ENCODE peak calls at places on chromosomes 1 and 21, in seven cellular contexts. One of them, this sample, is unnamed.

GRCh38 chr1:156669794-156670193 is 7.4 kb downstream of the NES start:
- DNase-seq in hypothalamus: no peak
- DNase-seq in GDM1: no peak
- DNase-seq in ELR: no peak
- DNase-seq in activated T-cell treated with anti-CD3 and anti-CD28 coated beads for 24 hours: no peak
- DNase-seq in glutamatergic neuron: no peak
- DNase-seq in GM23338: no peak
- DNase-seq in this sample: no peak

GRCh38 chr1:26582836-26583460 is 53.4 kb downstream of the RPS6KA1 start:
- DNase-seq in GDM1: no peak
- DNase-seq in activated T-cell treated with anti-CD3 and anti-CD28 coated beads for 24 hours: peak; percentile 72
- DNase-seq in GM23338: no peak
- DNase-seq in ELR: peak; percentile 86
- DNase-seq in hypothalamus: no peak
- DNase-seq in glutamatergic neuron: no peak
- DNase-seq in this sample: no peak

GRCh38 chr21:35256468-35256988 is 207.4 kb upstream of the RUNX1 start:
- DNase-seq in glutamatergic neuron: no peak
- DNase-seq in GM23338: no peak
- DNase-seq in activated T-cell treated with anti-CD3 and anti-CD28 coated beads for 24 hours: no peak
- DNase-seq in ELR: peak; percentile 95
- DNase-seq in hypothalamus: peak; percentile 28
- DNase-seq in GDM1: no peak
- DNase-seq in this sample: no peak

GRCh38 chr1:44328767-44329416 is 26.2 kb downstream of the ERI3 start:
- DNase-seq in hypothalamus: no peak
- DNase-seq in ELR: no peak
- DNase-seq in glutamatergic neuron: no peak
- DNase-seq in activated T-cell treated with anti-CD3 and anti-CD28 coated beads for 24 hours: no peak
- DNase-seq in GM23338: no peak
- DNase-seq in GDM1: no peak
- DNase-seq in this sample: no peak

GRCh38 chr1:14626869-14627607 is 28.6 kb downstream of the KAZN start:
- DNase-seq in hypothalamus: no peak
- DNase-seq in activated T-cell treated with anti-CD3 and anti-CD28 coated beads for 24 hours: no peak
- DNase-seq in GM23338: peak; percentile 48
- DNase-seq in GDM1: no peak
- DNase-seq in ELR: no peak
- DNase-seq in glutamatergic neuron: peak; percentile 50
- DNase-seq in this sample: no peak

GRCh38 chr1:161172776-161173376 is 4.4 kb downstream of the B4GALT3 start:
- DNase-seq in glutamatergic neuron: no peak
- DNase-seq in GDM1: no peak
- DNase-seq in hypothalamus: no peak
- DNase-seq in activated T-cell treated with anti-CD3 and anti-CD28 coated beads for 24 hours: no peak
- DNase-seq in ELR: peak; percentile 77
- DNase-seq in GM23338: no peak
- DNase-seq in this sample: no peak

GRCh38 chr1:208303743-208304142 is 59.6 kb upstream of the PLXNA2 start:
- DNase-seq in activated T-cell treated with anti-CD3 and anti-CD28 coated beads for 24 hours: no peak
- DNase-seq in glutamatergic neuron: no peak
- DNase-seq in ELR: no peak
- DNase-seq in hypothalamus: no peak
- DNase-seq in GDM1: no peak
- DNase-seq in GM23338: no peak
- DNase-seq in this sample: no peak

GRCh38 chr1:201565024-201565730 is 26.2 kb downstream of the NAV1 start:
- DNase-seq in glutamatergic neuron: no peak
- DNase-seq in ELR: no peak
- DNase-seq in activated T-cell treated with anti-CD3 and anti-CD28 coated beads for 24 hours: no peak
- DNase-seq in GDM1: no peak
- DNase-seq in GM23338: no peak
- DNase-seq in hypothalamus: peak; percentile 86
- DNase-seq in this sample: no peak

GRCh38 chr1:27488523-27489138 is 1.3 kb downstream of the WASF2 start:
- DNase-seq in glutamatergic neuron: no peak
- DNase-seq in ELR: peak; percentile 38
- DNase-seq in activated T-cell treated with anti-CD3 and anti-CD28 coated beads for 24 hours: no peak
- DNase-seq in GM23338: peak; percentile 30
- DNase-seq in hypothalamus: no peak
- DNase-seq in GDM1: no peak
- DNase-seq in this sample: peak; percentile 61

GRCh38 chr21:43281661-43282357 is 113.0 kb downstream of the CRYAA start:
- DNase-seq in activated T-cell treated with anti-CD3 and anti-CD28 coated beads for 24 hours: no peak
- DNase-seq in GDM1: no peak
- DNase-seq in glutamatergic neuron: no peak
- DNase-seq in ELR: no peak
- DNase-seq in GM23338: no peak
- DNase-seq in hypothalamus: no peak
- DNase-seq in this sample: no peak

GRCh38 chr1:162062542-162063015 is 6.9 kb upstream of the NOS1AP start:
- DNase-seq in GM23338: no peak
- DNase-seq in ELR: no peak
- DNase-seq in glutamatergic neuron: peak; percentile 24
- DNase-seq in hypothalamus: no peak
- DNase-seq in activated T-cell treated with anti-CD3 and anti-CD28 coated beads for 24 hours: no peak
- DNase-seq in GDM1: no peak
- DNase-seq in this sample: no peak

GRCh38 chr21:41673071-41673470 is 93.8 kb downstream of the RIPK4 start:
- DNase-seq in glutamatergic neuron: no peak
- DNase-seq in GM23338: no peak
- DNase-seq in activated T-cell treated with anti-CD3 and anti-CD28 coated beads for 24 hours: no peak
- DNase-seq in hypothalamus: no peak
- DNase-seq in GDM1: no peak
- DNase-seq in ELR: no peak
- DNase-seq in this sample: no peak

GRCh38 chr1:185490924-185491323 is 173.9 kb upstream of the IVNS1ABP start:
- DNase-seq in hypothalamus: no peak
- DNase-seq in ELR: no peak
- DNase-seq in glutamatergic neuron: no peak
- DNase-seq in activated T-cell treated with anti-CD3 and anti-CD28 coated beads for 24 hours: no peak
- DNase-seq in GM23338: no peak
- DNase-seq in GDM1: no peak
- DNase-seq in this sample: no peak

GRCh38 chr1:175853681-175854080 is 110.3 kb upstream of the TNR start:
- DNase-seq in glutamatergic neuron: no peak
- DNase-seq in activated T-cell treated with anti-CD3 and anti-CD28 coated beads for 24 hours: no peak
- DNase-seq in GM23338: peak; percentile 18
- DNase-seq in GDM1: no peak
- DNase-seq in hypothalamus: no peak
- DNase-seq in ELR: no peak
- DNase-seq in this sample: no peak

GRCh38 chr1:160168016-160168415 is 16.6 kb downstream of the ATP1A4 start:
- DNase-seq in GDM1: no peak
- DNase-seq in glutamatergic neuron: no peak
- DNase-seq in activated T-cell treated with anti-CD3 and anti-CD28 coated beads for 24 hours: no peak
- DNase-seq in hypothalamus: no peak
- DNase-seq in ELR: no peak
- DNase-seq in GM23338: no peak
- DNase-seq in this sample: no peak

GRCh38 chr1:172051898-172052297 is 210.6 kb downstream of the DNM3 start:
- DNase-seq in ELR: no peak
- DNase-seq in GDM1: no peak
- DNase-seq in activated T-cell treated with anti-CD3 and anti-CD28 coated beads for 24 hours: no peak
- DNase-seq in GM23338: no peak
- DNase-seq in glutamatergic neuron: no peak
- DNase-seq in hypothalamus: no peak
- DNase-seq in this sample: no peak

GRCh38 chr1:119962296-119962968 is 66.1 kb upstream of the ADAM30 start:
- DNase-seq in glutamatergic neuron: no peak
- DNase-seq in hypothalamus: no peak
- DNase-seq in GDM1: no peak
- DNase-seq in ELR: no peak
- DNase-seq in activated T-cell treated with anti-CD3 and anti-CD28 coated beads for 24 hours: no peak
- DNase-seq in GM23338: no peak
- DNase-seq in this sample: no peak

GRCh38 chr21:45995686-45996179 is 14.2 kb downstream of the COL6A1 start:
- DNase-seq in GM23338: no peak
- DNase-seq in ELR: no peak
- DNase-seq in GDM1: no peak
- DNase-seq in activated T-cell treated with anti-CD3 and anti-CD28 coated beads for 24 hours: no peak
- DNase-seq in hypothalamus: no peak
- DNase-seq in glutamatergic neuron: peak; percentile 11
- DNase-seq in this sample: no peak

GRCh38 chr1:41855713-41856112 is 63.0 kb downstream of the HIVEP3 start:
- DNase-seq in ELR: no peak
- DNase-seq in hypothalamus: no peak
- DNase-seq in activated T-cell treated with anti-CD3 and anti-CD28 coated beads for 24 hours: no peak
- DNase-seq in glutamatergic neuron: no peak
- DNase-seq in GM23338: no peak
- DNase-seq in GDM1: no peak
- DNase-seq in this sample: no peak

GRCh38 chr1:2468041-2468472 is 8.0 kb upstream of the PLCH2 start:
- DNase-seq in activated T-cell treated with anti-CD3 and anti-CD28 coated beads for 24 hours: peak; percentile 4
- DNase-seq in ELR: peak; percentile 37
- DNase-seq in glutamatergic neuron: no peak
- DNase-seq in GDM1: no peak
- DNase-seq in hypothalamus: no peak
- DNase-seq in GM23338: peak; percentile 75
- DNase-seq in this sample: peak; percentile 9

GRCh38 chr21:34704119-34704518 is 35.3 kb downstream of the CLIC6 start:
- DNase-seq in ELR: peak; percentile 1
- DNase-seq in GDM1: no peak
- DNase-seq in GM23338: no peak
- DNase-seq in hypothalamus: no peak
- DNase-seq in glutamatergic neuron: no peak
- DNase-seq in activated T-cell treated with anti-CD3 and anti-CD28 coated beads for 24 hours: no peak
- DNase-seq in this sample: no peak

GRCh38 chr1:12157366-12158231 is 9.2 kb upstream of the TNFRSF1B start:
- DNase-seq in GM23338: no peak
- DNase-seq in GDM1: no peak
- DNase-seq in hypothalamus: no peak
- DNase-seq in ELR: peak; percentile 20
- DNase-seq in activated T-cell treated with anti-CD3 and anti-CD28 coated beads for 24 hours: no peak
- DNase-seq in glutamatergic neuron: no peak
- DNase-seq in this sample: peak; percentile 17

GRCh38 chr1:180494370-180494769 is 8.0 kb downstream of the ACBD6 start:
- DNase-seq in GM23338: no peak
- DNase-seq in hypothalamus: no peak
- DNase-seq in ELR: no peak
- DNase-seq in glutamatergic neuron: no peak
- DNase-seq in activated T-cell treated with anti-CD3 and anti-CD28 coated beads for 24 hours: no peak
- DNase-seq in GDM1: no peak
- DNase-seq in this sample: peak; percentile 30

GRCh38 chr1:246786606-246787238 is 62.5 kb downstream of the SCCPDH start:
- DNase-seq in glutamatergic neuron: no peak
- DNase-seq in GM23338: no peak
- DNase-seq in activated T-cell treated with anti-CD3 and anti-CD28 coated beads for 24 hours: no peak
- DNase-seq in ELR: no peak
- DNase-seq in hypothalamus: no peak
- DNase-seq in GDM1: no peak
- DNase-seq in this sample: no peak

GRCh38 chr1:200336111-200336845 is 73.6 kb downstream of the ZNF281 start:
- DNase-seq in GM23338: peak; percentile 23
- DNase-seq in activated T-cell treated with anti-CD3 and anti-CD28 coated beads for 24 hours: no peak
- DNase-seq in GDM1: no peak
- DNase-seq in ELR: peak; percentile 88
- DNase-seq in glutamatergic neuron: no peak
- DNase-seq in hypothalamus: no peak
- DNase-seq in this sample: no peak

This sample was measured in Kasumi-1.